ENCODE peak calls at places on chromosomes 1 and 21, in six cellular contexts. B is WTC11, P is HCT116, N is HepG2, L is K562, M is GM12878. S is an unnamed sample.

GRCh38 chr1:52423771-52424170 is 19.4 kb downstream of the PRPF38A start:
- DNase-seq in B (no peak), P (no peak), N (no peak), L (peak; percentile 57), M (no peak), S (no peak)

GRCh38 chr21:25464275-25464674 is 143.0 kb downstream of the MRPL39 start:
- DNase-seq in B (no peak), P (no peak), N (no peak), L (no peak), M (no peak), S (no peak)

GRCh38 chr1:119811428-119811827 is at the start of gene REG4:
- DNase-seq in B (no peak), P (no peak), N (no peak), L (no peak), M (no peak), S (no peak)

GRCh38 chr21:15667010-15667409 is 62.8 kb upstream of the USP25 start:
- DNase-seq in B (no peak), P (no peak), N (no peak), L (no peak), M (no peak), S (no peak)

GRCh38 chr21:29499734-29500343 is 201.1 kb downstream of the BACH1 start:
- DNase-seq in B (peak; percentile 74), P (peak; percentile 32), N (peak; percentile 50), L (peak; percentile 69), M (no peak), S (peak; percentile 78)

GRCh38 chr1:171590022-171590421 is 32.0 kb upstream of the MYOCOS start:
- DNase-seq in B (no peak), P (no peak), N (no peak), L (no peak), M (no peak), S (no peak)

GRCh38 chr1:157993179-157994080 is at the start of gene KIRREL1:
- DNase-seq in B (peak; percentile 44), P (no peak), N (no peak), L (no peak), M (no peak), S (no peak)

GRCh38 chr21:16573581-16573980 is 843.8 kb downstream of the USP25 start:
- DNase-seq in B (no peak), P (no peak), N (no peak), L (no peak), M (no peak), S (no peak)

GRCh38 chr1:179599623-179600249 is 8.1 kb downstream of the TDRD5 start:
- DNase-seq in B (no peak), P (peak; percentile 44), N (peak; percentile 48), L (peak; percentile 52), M (no peak), S (no peak)

GRCh38 chr1:163544441-163544840 is 222.7 kb downstream of the NUF2 start:
- DNase-seq in B (no peak), P (no peak), N (peak; percentile 11), L (no peak), M (no peak), S (no peak)

GRCh38 chr1:224673161-224673560 is 57.0 kb downstream of the CNIH3 start:
- DNase-seq in B (no peak), P (no peak), N (no peak), L (no peak), M (no peak), S (no peak)

GRCh38 chr1:195584870-195585624 is 1023.2 kb downstream of the KCNT2 start:
- DNase-seq in B (peak; percentile 29), P (peak; percentile 31), N (no peak), L (peak; percentile 41), M (no peak), S (no peak)
- TF ChIP-seq ATF3 in B (no peak), P (no peak), N (no peak), L (no peak), M (no peak), S (no peak)

GRCh38 chr1:115641762-115642167 is at the start of gene VANGL1:
- DNase-seq in B (peak; percentile 66), P (no peak), N (peak; percentile 34), L (peak; percentile 87), M (no peak), S (peak; percentile 77)
- TF ChIP-seq ATF3 in B (no peak), P (no peak), N (no peak), L (no peak), M (no peak), S (no peak)

GRCh38 chr21:40102682-40103081 is 235.4 kb downstream of the PCP4 start:
- DNase-seq in B (no peak), P (no peak), N (no peak), L (no peak), M (no peak), S (no peak)
- TF ChIP-seq ATF3 in B (no peak), P (no peak), N (no peak), L (no peak), M (no peak), S (no peak)

GRCh38 chr1:168833352-168833751 is 104.3 kb upstream of the DPT start:
- DNase-seq in B (no peak), P (no peak), N (peak; percentile 5), L (no peak), M (no peak), S (no peak)
- TF ChIP-seq ATF3 in B (no peak), P (no peak), N (no peak), L (no peak), M (no peak), S (no peak)

GRCh38 chr1:58870298-58870676 is 86.4 kb upstream of the JUN start:
- DNase-seq in B (no peak), P (no peak), N (no peak), L (no peak), M (no peak), S (no peak)
- TF ChIP-seq ATF3 in B (no peak), P (no peak), N (no peak), L (no peak), M (no peak), S (no peak)

DNA sequence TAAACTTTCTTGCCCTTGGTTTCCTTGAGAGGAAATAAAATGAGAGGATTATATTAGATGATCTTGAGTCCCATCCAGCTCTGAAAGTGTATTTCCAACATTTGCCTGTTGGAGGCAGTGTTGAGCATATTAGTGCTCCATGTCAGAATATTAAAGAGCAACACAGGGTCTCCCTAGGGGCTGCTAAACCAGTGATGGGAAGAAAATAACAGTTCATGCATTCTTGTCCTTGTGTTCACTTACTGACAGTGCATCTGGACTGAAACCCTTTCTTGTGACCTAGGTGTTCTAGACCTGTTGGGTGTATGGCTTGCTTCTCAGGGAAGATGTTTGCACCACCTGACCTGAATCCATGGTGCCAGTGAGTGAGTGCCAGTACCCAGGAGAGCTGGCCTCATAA is 124.7 kb upstream of the KIAA0040 start:
- DNase-seq in B (peak; percentile 55), P (peak; percentile 13), N (no peak), L (peak; percentile 58), M (no peak), S (peak; percentile 67)
- TF ChIP-seq ATF3 in B (no peak), P (no peak), N (no peak), L (no peak), M (no peak), S (no peak)

GRCh38 chr1:56322211-56322610 is 257.2 kb downstream of the PLPP3 start:
- DNase-seq in B (no peak), P (no peak), N (no peak), L (no peak), M (no peak), S (no peak)

GRCh38 chr1:56315293-56315942 is 263.9 kb downstream of the PLPP3 start:
- DNase-seq in B (no peak), P (no peak), N (no peak), L (no peak), M (no peak), S (no peak)

GRCh38 chr1:56320873-56321272 is 258.5 kb downstream of the PLPP3 start:
- DNase-seq in B (no peak), P (no peak), N (no peak), L (no peak), M (no peak), S (no peak)

GRCh38 chr1:56313560-56313959 is 265.8 kb downstream of the PLPP3 start:
- DNase-seq in B (no peak), P (no peak), N (no peak), L (no peak), M (no peak), S (no peak)

DNA sequence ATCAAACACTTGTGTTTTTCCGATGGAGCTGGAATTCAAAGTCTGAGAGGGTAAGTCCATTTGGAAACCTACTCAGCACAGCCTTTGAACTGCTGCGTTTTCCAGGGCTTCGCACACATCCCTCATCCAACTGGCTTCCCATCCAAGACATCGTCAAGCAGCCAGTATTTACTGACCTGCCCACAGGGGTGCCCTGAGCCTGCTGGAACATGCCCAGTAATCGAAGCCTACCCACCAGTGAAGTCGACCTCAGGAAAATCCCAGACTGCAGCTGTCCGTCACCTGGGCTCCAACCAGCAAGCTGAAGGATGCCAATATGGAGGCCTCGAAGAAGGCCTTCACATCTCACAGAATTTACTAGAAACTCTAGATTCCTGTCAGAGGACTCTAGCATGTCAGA is 261.6 kb downstream of the PLPP3 start:
- DNase-seq in B (no peak), P (no peak), N (no peak), L (no peak), M (no peak), S (no peak)
- TF ChIP-seq ATF3 in B (no peak), P (no peak), N (no peak), L (no peak), M (no peak), S (no peak)

GRCh38 chr1:246771366-246771765 is 47.2 kb downstream of the SCCPDH start:
- DNase-seq in B (no peak), P (no peak), N (no peak), L (no peak), M (no peak), S (no peak)
- TF ChIP-seq ATF3 in B (no peak), P (no peak), N (no peak), L (no peak), M (no peak), S (no peak)

DNA sequence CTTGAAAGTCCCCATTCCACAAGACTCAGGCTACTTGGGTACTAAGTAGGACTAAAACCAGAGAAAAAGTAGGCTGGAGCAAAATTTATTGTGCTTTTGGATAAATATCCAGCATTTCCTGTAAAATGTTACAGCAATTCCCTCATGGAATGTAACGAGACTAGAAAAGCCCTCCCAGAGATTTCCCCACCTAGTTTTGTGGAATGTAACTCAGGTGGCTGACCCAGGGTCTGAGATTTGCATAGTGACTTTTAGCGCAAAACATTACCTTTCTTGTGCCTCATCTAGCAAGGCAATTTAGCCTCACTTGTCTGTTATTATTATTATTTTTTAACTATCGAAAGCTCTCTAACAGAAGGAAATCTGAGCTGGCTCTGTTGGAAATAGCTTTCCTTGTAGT is 68.6 kb upstream of the RHOU start:
- DNase-seq in B (no peak), P (no peak), N (no peak), L (no peak), M (no peak), S (no peak)
- TF ChIP-seq ATF3 in B (no peak), P (no peak), N (no peak), L (no peak), M (no peak), S (no peak)

DNA sequence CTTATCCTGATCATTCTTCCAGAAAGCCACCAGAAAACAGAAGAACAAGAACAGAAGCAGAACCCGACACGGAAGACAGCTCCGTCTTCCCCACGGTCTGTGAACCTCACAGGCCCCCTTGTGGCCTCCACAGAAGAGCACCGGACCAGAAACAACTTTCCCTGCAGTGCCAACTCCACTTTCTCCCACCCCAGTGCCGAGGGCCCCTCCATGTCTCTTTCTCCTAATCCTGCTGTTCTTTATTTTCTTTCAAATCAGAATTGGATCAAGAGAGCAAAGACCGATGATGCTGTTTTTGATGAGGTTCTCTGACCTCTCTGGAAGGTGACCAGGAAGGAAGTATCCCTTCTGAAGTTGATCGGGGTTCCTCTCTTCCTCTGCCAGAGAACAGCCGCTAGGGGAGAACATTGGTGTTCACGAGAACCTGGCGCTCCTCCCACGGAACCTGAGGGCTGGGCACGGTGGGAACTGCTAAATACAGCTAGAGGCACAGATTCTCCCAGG is 58.9 kb upstream of the CTTNBP2NL start:
- DNase-seq in B (peak; percentile 44), P (peak; percentile 51), N (peak; percentile 13), L (peak; percentile 59), M (no peak), S (no peak)
- TF ChIP-seq ATF3 in B (no peak), P (no peak), N (no peak), L (no peak), M (no peak), S (no peak)

S was measured in H1.